ENCODE peak calls at places on chromosome 16, in ten cellular contexts. U is stimulated activated CD8-positive, alpha-beta memory T cell treated with anti-CD3 and anti-CD28 coated beads, Interleukin-15, amount 100 ng/mL, for 24 hours; N is ecto neural progenitor cell; E is HT1080; K is uterus; B is Daoy; R is retina; G is cardiac septum; A is anterior cingulate cortex; C is astrocyte of the hippocampus. X is an unnamed sample.
A peak's percentile ranks its signal among the peaks of the same experiment; 100 is the strongest.

GRCh38 chr16:50706250-50706649 is 12.8 kb downstream of the NOD2 start:
- DNase-seq in K (no peak), N (no peak), R (no peak), U (no peak), E (no peak), G (no peak), C (no peak), A (no peak), B (no peak), X (no peak)

GRCh38 chr16:23274968-23275367 is 27.1 kb upstream of the SCNN1B start:
- DNase-seq in U (no peak), C (no peak), A (no peak), B (peak; percentile 29), E (peak; percentile 20), R (no peak), G (no peak), K (no peak), N (no peak), X (no peak)

GRCh38 chr16:87133966-87134945 is 182.9 kb downstream of the C16orf95 start:
- DNase-seq in B (no peak), C (no peak), G (peak; percentile 60), N (no peak), A (no peak), E (no peak), U (no peak), K (no peak), R (no peak), X (peak; percentile 40)

GRCh38 chr16:70688266-70688742 is 2.5 kb upstream of the MTSS2 start:
- DNase-seq in R (no peak), B (no peak), E (no peak), A (peak; percentile 73), G (no peak), K (peak; percentile 80), C (peak; percentile 67), U (no peak), N (no peak), X (no peak)

GRCh38 chr16:48538746-48539484 is 71.1 kb downstream of the N4BP1 start:
- DNase-seq in N (no peak), C (no peak), R (no peak), B (no peak), K (no peak), E (no peak), U (no peak), A (no peak), G (no peak), X (no peak)

GRCh38 chr16:85051067-85051709 is 23.6 kb downstream of the KIAA0513 start:
- DNase-seq in E (no peak), R (no peak), A (no peak), G (no peak), U (no peak), N (no peak), K (no peak), C (no peak), B (no peak), X (peak; percentile 57)

GRCh38 chr16:80372341-80372740 is 168.5 kb upstream of the DYNLRB2 start:
- DNase-seq in U (no peak), N (no peak), A (no peak), C (peak; percentile 67), G (no peak), B (no peak), E (no peak), K (no peak), R (no peak), X (peak; percentile 18)

GRCh38 chr16:4936991-4937781 is at the start of gene PPL:
- DNase-seq in B (no peak), E (no peak), C (peak; percentile 69), G (no peak), K (peak; percentile 61), R (no peak), U (no peak), N (peak; percentile 83), A (no peak), X (peak; percentile 94)

GRCh38 chr16:11632455-11632921 is 35.8 kb upstream of the SNN start:
- DNase-seq in E (no peak), R (peak; percentile 53), C (peak; percentile 90), N (peak; percentile 66), B (no peak), U (no peak), G (no peak), A (no peak), K (peak; percentile 71), X (peak; percentile 84)

GRCh38 chr16:27265982-27266381 is 2.6 kb downstream of the NSMCE1 start:
- DNase-seq in B (no peak), A (no peak), G (no peak), U (no peak), C (no peak), R (no peak), N (no peak), E (no peak), K (no peak), X (no peak)

GRCh38 chr16:12406840-12407690 is 396.6 kb downstream of the CPPED1 start:
- DNase-seq in N (no peak), U (no peak), C (no peak), A (no peak), R (no peak), E (peak; percentile 41), K (no peak), G (no peak), B (no peak), X (no peak)

GRCh38 chr16:1496464-1496863 is 3.3 kb downstream of the TELO2 start:
- DNase-seq in B (no peak), U (no peak), E (no peak), N (no peak), K (no peak), G (no peak), A (no peak), R (no peak), C (no peak), X (no peak)